ENCODE peak calls at places on chromosome 16, in ten cellular contexts. I is B cell; Q is T-helper 2 cell; M is stimulated activated CD8-positive, alpha-beta memory T cell treated with anti-CD3 and anti-CD28 coated beads, Interleukin-15, amount 100 ng/mL, for 24 hours; D is GM23248; A is epithelial cell of proximal tubule; O is Right ventricle myocardium superior; Z is SK-N-SH; E is MV-4-11; C is CD4-positive, alpha-beta memory T cell. Y is an unnamed sample.

GRCh38 chr16:28910046-28911031 is 14.7 kb downstream of the RABEP2 start:
- DNase-seq in A (no peak), M (no peak), D (no peak), O (no peak), I (peak), E (no peak), Z (no peak), Q (no peak), C (no peak), Y (no peak)

GRCh38 chr16:46830417-46830901 is 521 bp downstream of the C16orf87 start:
- DNase-seq in C (peak), I (peak), A (no peak), E (no peak), Z (no peak), O (peak), D (peak), M (no peak), Q (no peak), Y (peak)

GRCh38 chr16:68375801-68376536 is 65.2 kb downstream of the PRMT7 start:
- DNase-seq in I (no peak), A (no peak), O (no peak), M (no peak), Q (no peak), E (no peak), C (no peak), Z (no peak), D (no peak), Y (peak)

GRCh38 chr16:49951568-49952195 is 73.3 kb upstream of the CNEP1R1 start:
- DNase-seq in O (no peak), C (no peak), A (no peak), E (no peak), Q (no peak), D (no peak), I (no peak), Z (no peak), M (no peak), Y (no peak)

GRCh38 chr16:89658221-89658879 is 714 bp downstream of the SPATA33 start:
- DNase-seq in A (no peak), M (no peak), I (no peak), Z (peak), E (no peak), Q (no peak), D (peak), O (no peak), C (no peak), Y (peak)

GRCh38 chr16:67547423-67548264 is 14.7 kb upstream of the CTCF start:
- DNase-seq in C (peak), M (no peak), Q (no peak), A (no peak), E (no peak), O (no peak), Z (no peak), D (no peak), I (peak), Y (peak)

GRCh38 chr16:57628008-57628781 is at the start of gene ADGRG1:
- DNase-seq in M (peak), A (peak), I (no peak), O (peak), Z (peak), Q (peak), D (peak), E (peak), C (no peak), Y (no peak)

GRCh38 chr16:72195609-72196008 is 23.7 kb upstream of the PMFBP1 start:
- DNase-seq in I (no peak), E (no peak), Z (peak), O (no peak), M (no peak), Q (no peak), D (no peak), A (no peak), C (no peak), Y (peak)

GRCh38 chr16:59905628-59906027 is 1171.5 kb upstream of the GOT2 start:
- DNase-seq in Q (no peak), I (no peak), E (no peak), O (no peak), A (no peak), Z (no peak), D (peak), C (no peak), M (no peak), Y (no peak)

GRCh38 chr16:84307209-84307954 is 12.7 kb downstream of the WFDC1 start:
- DNase-seq in O (no peak), A (no peak), I (no peak), M (no peak), Q (no peak), Z (no peak), C (no peak), D (no peak), E (no peak), Y (no peak)

GRCh38 chr16:49952386-49952785 is 72.6 kb upstream of the CNEP1R1 start:
- DNase-seq in Z (no peak), C (no peak), I (no peak), Q (no peak), A (peak), O (no peak), E (peak), D (no peak), M (no peak), Y (no peak)

GRCh38 chr16:85460252-85460982 is 152.7 kb upstream of the GSE1 start:
- DNase-seq in A (no peak), O (no peak), I (no peak), Z (no peak), C (no peak), Q (no peak), D (no peak), E (no peak), M (no peak), Y (no peak)

GRCh38 chr16:47317465-47318240 is 143.2 kb downstream of the ITFG1 start:
- DNase-seq in A (no peak), Z (no peak), C (no peak), Q (no peak), I (no peak), D (no peak), E (no peak), O (no peak), M (no peak), Y (no peak)

GRCh38 chr16:87654826-87655225 is 52.5 kb downstream of the JPH3 start:
- DNase-seq in E (no peak), D (no peak), Q (no peak), M (no peak), O (no peak), C (no peak), I (no peak), Z (no peak), A (no peak), Y (no peak)

GRCh38 chr16:476039-476438 is 50.6 kb downstream of the RAB11FIP3 start:
- DNase-seq in Z (no peak), O (no peak), A (no peak), C (no peak), D (no peak), I (no peak), M (no peak), E (no peak), Q (no peak), Y (no peak)

GRCh38 chr16:65917466-65917865 is 449.0 kb upstream of the CDH5 start:
- DNase-seq in O (no peak), D (no peak), I (no peak), Q (no peak), C (no peak), Z (no peak), A (no peak), M (no peak), E (no peak), Y (no peak)

GRCh38 chr16:29745853-29746345 is at the start of gene C16orf54:
- DNase-seq in O (peak), Z (no peak), A (no peak), D (no peak), I (peak), Q (peak), C (peak), E (peak), M (peak), Y (no peak)

GRCh38 chr16:23368469-23368868 is 66.4 kb downstream of the SCNN1B start:
- DNase-seq in I (no peak), M (no peak), D (peak), O (no peak), Z (no peak), Q (no peak), E (no peak), C (no peak), A (peak), Y (no peak)

GRCh38 chr16:49440156-49441065 is 66.8 kb downstream of the C16orf78 start:
- DNase-seq in Q (no peak), I (no peak), Z (peak), M (no peak), E (no peak), A (no peak), D (no peak), C (no peak), O (no peak), Y (no peak)

GRCh38 chr16:75555213-75555706 is 792 bp downstream of the TMEM231 start:
- DNase-seq in A (no peak), D (peak), M (no peak), O (peak), C (no peak), I (no peak), Q (no peak), E (no peak), Z (peak), Y (peak)

GRCh38 chr16:11634307-11634706 is 33.9 kb upstream of the SNN start:
- DNase-seq in M (no peak), A (no peak), Z (no peak), E (peak), I (no peak), O (no peak), Q (no peak), D (no peak), C (no peak), Y (no peak)

GRCh38 chr16:27961296-27961620 is 102.3 kb downstream of the GSG1L start:
- DNase-seq in C (no peak), I (no peak), E (no peak), O (no peak), D (no peak), A (no peak), Q (no peak), Z (no peak), M (no peak), Y (no peak)

GRCh38 chr16:9114112-9114511 is 22.7 kb downstream of the HAPSTR1 start:
- DNase-seq in C (no peak), D (no peak), A (no peak), Q (no peak), E (peak), M (no peak), Z (no peak), O (no peak), I (no peak), Y (no peak)

GRCh38 chr16:50680907-50681885 is at the start of gene SNX20:
- DNase-seq in O (peak), M (no peak), Q (no peak), D (no peak), E (peak), I (peak), Z (no peak), C (peak), A (no peak), Y (no peak)